ENCODE peak calls at places on chromosomes 2 and 18, in six cellular contexts. K, E, A, B, C and X are unnamed samples.

GRCh38 chr18:61738042-61738441 is 154.8 kb downstream of the RNF152 start:
- ATAC-seq in K (no peak), B (no peak), C (no peak), A (peak), E (no peak), X (no peak)

GRCh38 chr2:181782630-181783029 is 102.3 kb upstream of the NEUROD1 start:
- ATAC-seq in B (no peak), K (no peak), E (no peak), A (no peak), C (no peak), X (no peak)

GRCh38 chr2:124187948-124188347 is 162.9 kb downstream of the CNTNAP5 start:
- ATAC-seq in A (no peak), K (no peak), E (no peak), C (no peak), B (no peak), X (no peak)

GRCh38 chr18:3212636-3213035 is 7.1 kb downstream of the MYOM1 start:
- ATAC-seq in B (no peak), A (no peak), E (no peak), K (peak), C (no peak), X (no peak)

GRCh38 chr2:25379535-25379934 is 37.8 kb upstream of the DNMT3A start:
- ATAC-seq in K (no peak), C (no peak), E (no peak), B (no peak), A (no peak), X (no peak)

GRCh38 chr2:207241198-207241597 is 75.5 kb upstream of the KLF7 start:
- ATAC-seq in E (no peak), K (no peak), A (no peak), B (peak), C (peak), X (peak)

GRCh38 chr2:203450571-203450970 is 84.5 kb downstream of the RAPH1 start:
- ATAC-seq in C (no peak), A (no peak), K (peak), B (no peak), E (peak), X (no peak)

GRCh38 chr2:233853883-233854240 is 473 bp downstream of the HJURP start:
- ATAC-seq in B (no peak), E (peak), K (peak), C (no peak), A (no peak), X (no peak)

GRCh38 chr2:96800061-96800761 is 15.9 kb upstream of the CNNM3 start:
- ATAC-seq in E (peak), B (no peak), A (peak), K (peak), C (no peak), X (no peak)

GRCh38 chr2:112242384-112242783 is 12.5 kb downstream of the ZC3H8 start:
- ATAC-seq in C (no peak), E (no peak), K (no peak), A (no peak), B (no peak), X (no peak)